ENCODE peak calls at places on chromosomes 16 and 17, in ten cellular contexts. T is mesendoderm; K is CD4-positive, alpha-beta T cell; Y is esophagus squamous epithelium; V is ovary; N is heart left ventricle; R is A549; S is effector memory CD4-positive, alpha-beta T cell; J is CD8-positive, alpha-beta T cell; I is MM.1S. P is an unnamed sample.

GRCh38 chr17:55690105-55690508 is 32.6 kb downstream of the TMEM100 start:
- DNase-seq in I (peak; percentile 10), V (no peak), N (no peak), Y (no peak), J (no peak), R (no peak), T (no peak), S (no peak), K (no peak), P (no peak)

GRCh38 chr17:7889166-7889584 is 586 bp downstream of the CHD3 start:
- DNase-seq in S (peak; percentile 35), N (peak; percentile 99), J (no peak), Y (peak; percentile 39), R (peak; percentile 98), V (peak; percentile 93), I (no peak), T (peak; percentile 57), K (no peak), P (peak; percentile 96)

GRCh38 chr16:55503726-55504553 is 4.9 kb upstream of the LPCAT2 start:
- DNase-seq in S (no peak), I (no peak), Y (no peak), J (no peak), T (no peak), N (no peak), V (no peak), R (no peak), K (no peak), P (no peak)

GRCh38 chr16:54933281-54934150 is 2.9 kb downstream of the IRX5 start:
- DNase-seq in K (no peak), S (no peak), I (no peak), J (no peak), N (no peak), Y (no peak), V (no peak), T (peak; percentile 18), R (no peak), P (no peak)

GRCh38 chr16:27723711-27724490 is 174.0 kb downstream of the KATNIP start:
- DNase-seq in R (no peak), V (peak; percentile 28), N (peak; percentile 54), K (no peak), J (no peak), I (no peak), T (no peak), S (no peak), Y (no peak), P (no peak)

GRCh38 chr17:69539781-69540319 is 125.4 kb downstream of the MAP2K6 start:
- DNase-seq in I (no peak), R (no peak), K (no peak), N (no peak), T (no peak), Y (no peak), V (no peak), S (no peak), J (no peak), P (no peak)

GRCh38 chr17:22454070-22454999 is 762.0 kb downstream of the KCNJ18 start:
- DNase-seq in N (no peak), V (no peak), Y (no peak), J (no peak), K (no peak), S (no peak), I (no peak), T (no peak), R (no peak), P (no peak)

GRCh38 chr17:1043601-1044251 is 46.8 kb downstream of the TIMM22 start:
- DNase-seq in K (no peak), J (no peak), T (peak; percentile 42), S (no peak), Y (no peak), V (peak; percentile 54), N (peak; percentile 88), I (no peak), R (no peak), P (no peak)

GRCh38 chr17:73338050-73338491 is 26.3 kb upstream of the CDC42EP4 start:
- DNase-seq in I (no peak), V (peak; percentile 59), T (no peak), Y (no peak), R (no peak), K (no peak), N (no peak), S (no peak), J (no peak), P (no peak)

GRCh38 chr17:1764274-1764673 is 2.4 kb downstream of the SERPINF1 start:
- DNase-seq in V (peak; percentile 74), T (no peak), Y (no peak), J (peak; percentile 83), K (peak; percentile 53), I (peak; percentile 96), N (peak; percentile 88), S (peak; percentile 60), R (no peak), P (no peak)

GRCh38 chr16:64858076-64858475 is 263.8 kb downstream of the CDH11 start:
- DNase-seq in K (no peak), R (no peak), T (no peak), S (no peak), N (no peak), V (no peak), Y (no peak), I (no peak), J (no peak), P (no peak)

GRCh38 chr17:16817201-16817600 is 127.2 kb downstream of the CCDC144A start:
- DNase-seq in S (no peak), V (no peak), Y (no peak), R (no peak), N (no peak), T (no peak), K (no peak), J (no peak), I (no peak), P (no peak)

GRCh38 chr16:53626161-53626560 is 77.5 kb downstream of the RPGRIP1L start:
- DNase-seq in K (no peak), T (no peak), Y (no peak), J (no peak), I (no peak), R (no peak), N (no peak), V (no peak), S (no peak), P (no peak)

GRCh38 chr16:67537636-67538591 is 9.3 kb downstream of the RIPOR1 start:
- DNase-seq in I (peak; percentile 36), R (no peak), N (peak; percentile 88), S (peak; percentile 76), V (peak; percentile 76), K (no peak), T (peak; percentile 45), Y (no peak), J (peak; percentile 68), P (peak; percentile 43)

GRCh38 chr16:67538666-67539101 is 10.1 kb downstream of the RIPOR1 start:
- DNase-seq in K (no peak), R (no peak), I (no peak), J (no peak), S (no peak), N (peak; percentile 57), T (peak; percentile 56), V (no peak), Y (no peak), P (no peak)

GRCh38 chr16:67540756-67541155 is 12.1 kb downstream of the RIPOR1 start:
- DNase-seq in Y (no peak), N (no peak), S (no peak), J (no peak), K (no peak), R (no peak), V (no peak), I (no peak), T (no peak), P (no peak)

GRCh38 chr16:67539691-67540635 is 11.3 kb downstream of the RIPOR1 start:
- DNase-seq in I (no peak), Y (no peak), S (no peak), K (no peak), J (no peak), T (no peak), R (no peak), N (peak; percentile 33), V (peak; percentile 30), P (no peak)

DNA sequence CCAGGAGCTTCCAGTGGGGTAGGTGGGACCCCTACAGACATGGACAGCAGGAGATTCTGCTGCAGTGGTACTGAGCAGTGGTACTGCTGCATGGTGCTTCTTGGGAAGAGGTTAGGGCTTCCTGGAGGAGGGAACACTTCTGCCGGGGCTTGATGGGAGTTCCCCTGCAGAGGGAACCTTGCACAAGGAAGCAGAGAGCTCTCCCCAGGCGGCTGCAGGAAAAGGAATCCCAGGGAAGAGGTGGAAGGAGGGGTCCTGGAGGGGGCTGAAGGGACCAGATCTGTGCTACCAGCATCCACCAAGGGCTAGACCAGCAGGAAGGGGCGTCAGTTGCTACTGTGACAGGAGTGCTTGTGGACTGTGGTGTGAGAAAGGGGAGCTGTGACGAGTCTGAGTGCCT is 10.6 kb downstream of the RIPOR1 start:
- DNase-seq in Y (no peak), K (no peak), V (no peak), I (no peak), S (no peak), T (peak; percentile 47), J (no peak), R (no peak), N (no peak), P (no peak)
- H3K27ac ChIP-seq in Y (peak overlapping the region; percentile 92), K (peak overlapping the region; percentile 73), V (no peak overlapping the region), I (no peak overlapping the region), S (peak overlapping the region; percentile 85), T (no peak overlapping the region), J (no peak overlapping the region), R (no peak overlapping the region), N (peak overlapping the region; percentile 91), P (no peak overlapping the region)

GRCh38 chr16:19513377-19514053 is 8.4 kb downstream of the GDE1 start:
- DNase-seq in N (no peak), I (no peak), J (no peak), K (no peak), Y (no peak), V (no peak), T (no peak), R (no peak), S (no peak), P (no peak)
- H3K27ac ChIP-seq in N (peak overlapping the region; percentile 38), I (no peak overlapping the region), J (no peak overlapping the region), K (no peak overlapping the region), Y (no peak overlapping the region), V (no peak overlapping the region), T (no peak overlapping the region), R (no peak overlapping the region), S (no peak overlapping the region), P (no peak overlapping the region)

DNA sequence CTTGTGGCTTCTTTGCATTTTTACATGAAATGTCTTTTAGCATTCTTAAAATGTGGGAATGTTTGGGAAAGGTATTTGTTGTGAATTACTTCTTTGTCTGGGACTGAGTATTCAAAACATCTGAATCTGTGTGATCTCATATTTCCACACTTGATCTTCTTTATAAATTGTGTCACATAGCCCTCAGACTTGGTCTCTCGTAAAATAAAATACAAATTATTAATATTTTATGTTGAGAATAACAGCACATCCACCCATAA is 81.9 kb downstream of the TUBD1 start:
- DNase-seq in Y (no peak), V (no peak), S (no peak), I (no peak), R (no peak), J (no peak), T (peak; percentile 10), K (no peak), N (no peak), P (no peak)
- H3K27ac ChIP-seq in Y (no peak overlapping the region), V (no peak overlapping the region), S (no peak overlapping the region), I (no peak overlapping the region), R (peak overlapping the region; percentile 87), J (no peak overlapping the region), T (no peak overlapping the region), K (no peak overlapping the region), N (no peak overlapping the region), P (no peak overlapping the region)

DNA sequence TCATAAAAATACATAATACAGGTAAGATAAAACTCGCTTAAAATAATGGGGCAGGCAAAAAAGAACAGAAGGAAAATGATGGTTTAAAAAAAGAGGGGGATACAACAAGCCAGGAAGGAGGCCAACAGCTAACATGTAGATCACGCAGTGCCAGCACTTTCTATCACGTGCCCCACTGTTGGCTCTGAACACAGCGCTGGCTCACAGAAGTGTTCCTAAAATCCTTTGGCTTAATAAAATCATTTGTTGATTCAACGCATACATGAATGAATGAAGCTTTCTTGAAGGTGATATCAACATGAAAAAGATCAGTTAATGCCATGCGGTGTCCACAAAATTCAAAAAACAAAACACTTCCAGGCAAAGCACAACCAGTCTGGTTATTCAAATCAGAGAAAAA is 8.5 kb downstream of the ITGAE start:
- DNase-seq in V (no peak), K (no peak), J (no peak), T (no peak), R (no peak), S (no peak), Y (no peak), N (no peak), I (no peak), P (peak; percentile 44)
- H3K27ac ChIP-seq in V (no peak overlapping the region), K (no peak overlapping the region), J (no peak overlapping the region), T (no peak overlapping the region), R (peak overlapping the region; percentile 84), S (no peak overlapping the region), Y (peak overlapping the region; percentile 17), N (no peak overlapping the region), I (no peak overlapping the region), P (no peak overlapping the region)

P was measured in substantia nigra.